ENCODE peak calls at places on chromosomes 2 and 18, in ten cellular contexts. E is A549, R is prostate gland, S is NB4, D is MCF 10A, X is cardiac muscle cell, H is AG09309, F is activated B cell treated with CpG ODN at 0.5 μM for 24 hours, T is AG09319, J is neural crest cell. U is an unnamed sample.

GRCh38 chr2:197215988-197216979 is 94.3 kb downstream of the ANKRD44 start:
- DNase-seq in S (peak), F (no peak), X (no peak), T (no peak), H (no peak), E (no peak), R (no peak), J (no peak), D (peak), U (no peak)

GRCh38 chr2:68796306-68796905 is 61.8 kb downstream of the ARHGAP25 start:
- DNase-seq in H (no peak), E (no peak), D (no peak), X (no peak), T (no peak), R (no peak), S (peak), F (no peak), J (no peak), U (peak)

GRCh38 chr2:219168526-219168925 is 1.3 kb downstream of the SLC23A3 start:
- DNase-seq in H (no peak), F (no peak), T (no peak), X (no peak), S (no peak), E (no peak), D (no peak), J (no peak), R (no peak), U (no peak)

GRCh38 chr18:36628435-36629094 is 200.2 kb downstream of the TPGS2 start:
- DNase-seq in R (no peak), X (no peak), E (no peak), D (peak), H (peak), J (no peak), F (no peak), T (peak), S (no peak), U (no peak)

GRCh38 chr2:11732587-11732986 is 13.8 kb upstream of the LPIN1 start:
- DNase-seq in H (no peak), X (no peak), D (no peak), J (no peak), S (no peak), R (no peak), E (no peak), T (no peak), F (no peak), U (no peak)

GRCh38 chr2:31903109-31903780 is 107.6 kb downstream of the MEMO1 start:
- DNase-seq in J (no peak), E (no peak), X (no peak), T (no peak), D (no peak), H (no peak), F (no peak), S (no peak), R (no peak), U (no peak)

GRCh38 chr2:178298785-178299212 is 104.5 kb downstream of the OSBPL6 start:
- DNase-seq in H (no peak), X (no peak), T (no peak), S (peak), D (peak), F (no peak), E (no peak), J (no peak), R (no peak), U (no peak)

GRCh38 chr18:47800192-47800591 is 130.3 kb downstream of the SMAD2 start:
- DNase-seq in F (no peak), T (no peak), E (no peak), J (no peak), X (no peak), H (no peak), D (no peak), S (no peak), R (no peak), U (no peak)

DNA sequence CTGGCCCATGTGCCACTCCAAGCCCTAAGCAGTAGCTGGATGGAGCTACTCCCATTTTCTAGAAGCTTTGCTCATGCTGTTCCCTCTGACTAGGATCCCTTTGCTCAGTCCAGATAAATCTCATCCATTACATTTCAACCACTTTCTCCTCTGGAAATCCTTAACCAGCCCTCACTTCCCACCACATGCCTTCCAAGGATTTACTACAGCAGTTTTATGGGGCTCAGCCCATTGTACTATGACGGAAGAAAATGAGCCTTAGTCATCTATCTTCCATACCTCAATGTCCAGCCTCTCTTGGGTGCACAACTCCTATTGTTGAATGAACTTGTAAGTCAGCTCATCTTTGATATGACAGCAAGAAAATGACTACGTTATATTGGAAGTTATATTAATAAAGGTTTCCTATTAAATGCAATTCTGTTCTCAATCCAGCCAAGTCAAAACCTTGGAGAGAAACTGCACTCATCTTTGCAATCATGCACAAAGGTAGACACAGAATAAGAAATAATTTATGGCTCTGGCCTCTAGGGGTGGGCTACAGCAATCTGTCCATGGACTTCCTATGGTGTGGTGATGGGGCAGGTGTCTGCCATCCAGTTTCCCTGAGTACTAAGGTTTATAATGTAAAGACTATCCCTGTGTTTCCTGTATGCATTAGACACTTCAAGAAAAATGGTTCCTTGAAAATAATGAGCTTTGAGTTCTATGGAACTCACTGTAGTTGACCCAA is 3.4 kb downstream of the B4GALT6 start:
- DNase-seq in S (peak), D (peak), T (no peak), X (no peak), E (peak), R (no peak), H (no peak), J (no peak), F (no peak), U (peak)
- TF ChIP-seq CTCF in S (peak), D (no peak), T (peak), X (peak), E (no peak), R (no peak), H (no peak), J (peak), F (no peak), U (peak)

GRCh38 chr2:98634406-98635092 is 26.2 kb downstream of the UNC50 start:
- DNase-seq in S (peak), T (no peak), H (no peak), F (no peak), D (peak), E (peak), J (no peak), R (no peak), X (no peak), U (peak)
- TF ChIP-seq CTCF in S (peak), T (peak), H (peak), F (no peak), D (no peak), E (peak), J (peak), R (no peak), X (peak), U (peak)

DNA sequence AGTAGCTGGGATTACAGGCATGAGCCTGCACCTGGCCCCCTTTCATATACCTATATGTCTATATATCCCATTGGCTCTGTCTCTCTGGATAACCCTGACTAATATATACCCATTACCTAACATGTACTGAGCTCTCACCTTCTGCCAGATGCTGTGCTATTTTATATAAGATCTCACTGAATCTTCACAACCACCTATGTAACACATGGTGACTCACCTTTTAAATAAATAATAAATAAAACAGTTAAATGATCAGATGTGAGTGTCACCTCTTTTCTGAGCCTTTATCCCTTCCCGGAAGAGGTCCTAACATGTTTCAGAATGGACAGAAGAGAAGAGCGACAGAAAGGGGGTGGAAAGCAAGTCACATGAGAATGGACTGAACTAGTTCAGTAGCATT is 123.1 kb downstream of the SPIRE1 start:
- DNase-seq in S (no peak), T (no peak), F (no peak), R (no peak), D (no peak), J (no peak), E (no peak), H (no peak), X (no peak), U (no peak)
- TF ChIP-seq CTCF in S (no peak), T (no peak), F (no peak), R (no peak), D (no peak), J (no peak), E (no peak), H (no peak), X (no peak), U (no peak)

DNA sequence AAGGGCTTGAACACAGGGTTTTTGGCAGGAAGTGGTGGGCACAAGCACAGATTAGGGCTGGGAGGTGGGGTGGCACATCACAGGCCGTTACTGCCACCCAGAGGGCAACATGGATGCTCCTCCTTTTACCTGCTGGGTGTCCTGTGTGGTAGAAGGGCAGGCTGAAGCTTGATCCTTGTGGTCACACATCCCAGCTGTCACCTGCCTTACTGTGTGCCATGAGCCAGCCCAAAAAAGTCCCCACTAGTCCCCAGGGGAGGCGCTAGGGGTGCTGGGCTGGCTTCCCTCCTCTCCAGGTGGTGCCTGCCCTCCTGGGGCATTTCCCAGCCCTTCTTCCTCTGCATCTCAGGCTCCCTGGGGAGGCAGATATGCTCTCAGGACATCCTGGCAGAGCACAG is 50.5 kb upstream of the ALPP start:
- DNase-seq in E (no peak), T (no peak), X (no peak), J (no peak), D (no peak), S (no peak), R (no peak), H (no peak), F (no peak), U (peak)
- TF ChIP-seq CTCF in E (no peak), T (no peak), X (no peak), J (no peak), D (no peak), S (no peak), R (no peak), H (no peak), F (no peak), U (no peak)

DNA sequence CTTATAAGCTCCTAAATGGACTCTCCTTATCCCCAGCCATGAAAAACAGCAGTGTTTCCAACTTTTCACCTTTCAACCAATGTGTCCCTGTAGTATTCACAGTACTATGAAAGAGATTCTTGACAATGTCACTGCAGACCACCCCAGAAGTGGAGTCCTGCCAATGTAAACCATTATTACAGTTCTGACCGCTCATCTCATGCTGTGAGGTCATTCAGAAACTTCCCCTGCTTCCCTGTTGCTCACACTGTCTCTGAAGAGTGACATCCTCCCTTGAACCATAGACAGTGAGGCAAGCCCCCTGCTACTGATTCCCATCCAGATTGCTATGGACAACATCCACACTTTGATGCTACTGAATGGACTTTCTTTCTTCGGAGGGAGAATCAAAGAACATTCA is 1523.7 kb upstream of the ACVR2A start:
- DNase-seq in F (no peak), J (no peak), T (no peak), R (no peak), E (no peak), D (no peak), S (no peak), H (no peak), X (no peak), U (no peak)
- TF ChIP-seq CTCF in F (no peak), J (no peak), T (no peak), R (no peak), E (no peak), D (no peak), S (no peak), H (no peak), X (no peak), U (no peak)

DNA sequence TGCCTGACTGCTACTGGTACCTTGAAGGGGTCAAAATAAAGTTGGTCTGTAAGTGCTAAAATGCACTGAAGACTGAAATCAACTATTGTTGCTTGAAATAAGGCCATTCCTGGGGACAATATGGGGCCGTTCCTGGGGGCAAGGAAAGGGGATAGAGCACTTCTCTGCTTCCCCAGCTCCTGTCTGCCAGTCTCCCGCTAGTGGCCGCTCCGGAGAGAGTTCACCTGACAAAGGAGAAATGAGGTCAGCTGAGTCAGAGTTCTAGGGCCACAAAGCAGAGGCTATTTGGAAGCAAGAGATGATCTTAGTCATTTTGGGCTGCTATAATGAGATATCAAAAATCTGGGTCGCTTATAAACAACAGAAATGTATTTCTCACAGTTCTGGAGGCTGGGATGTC is 345.9 kb downstream of the TSN start:
- DNase-seq in J (no peak), S (no peak), E (no peak), T (no peak), R (no peak), H (no peak), X (no peak), D (no peak), F (no peak), U (no peak)
- TF ChIP-seq CTCF in J (no peak), S (no peak), E (no peak), T (no peak), R (no peak), H (no peak), X (no peak), D (no peak), F (no peak), U (no peak)

GRCh38 chr2:27453968-27454367 is 11.8 kb downstream of the KRTCAP3 start:
- DNase-seq in R (no peak), X (no peak), E (no peak), F (no peak), S (no peak), D (no peak), T (no peak), J (no peak), H (no peak), U (no peak)
- TF ChIP-seq CTCF in R (no peak), X (no peak), E (no peak), F (no peak), S (no peak), D (no peak), T (no peak), J (no peak), H (no peak), U (no peak)

DNA sequence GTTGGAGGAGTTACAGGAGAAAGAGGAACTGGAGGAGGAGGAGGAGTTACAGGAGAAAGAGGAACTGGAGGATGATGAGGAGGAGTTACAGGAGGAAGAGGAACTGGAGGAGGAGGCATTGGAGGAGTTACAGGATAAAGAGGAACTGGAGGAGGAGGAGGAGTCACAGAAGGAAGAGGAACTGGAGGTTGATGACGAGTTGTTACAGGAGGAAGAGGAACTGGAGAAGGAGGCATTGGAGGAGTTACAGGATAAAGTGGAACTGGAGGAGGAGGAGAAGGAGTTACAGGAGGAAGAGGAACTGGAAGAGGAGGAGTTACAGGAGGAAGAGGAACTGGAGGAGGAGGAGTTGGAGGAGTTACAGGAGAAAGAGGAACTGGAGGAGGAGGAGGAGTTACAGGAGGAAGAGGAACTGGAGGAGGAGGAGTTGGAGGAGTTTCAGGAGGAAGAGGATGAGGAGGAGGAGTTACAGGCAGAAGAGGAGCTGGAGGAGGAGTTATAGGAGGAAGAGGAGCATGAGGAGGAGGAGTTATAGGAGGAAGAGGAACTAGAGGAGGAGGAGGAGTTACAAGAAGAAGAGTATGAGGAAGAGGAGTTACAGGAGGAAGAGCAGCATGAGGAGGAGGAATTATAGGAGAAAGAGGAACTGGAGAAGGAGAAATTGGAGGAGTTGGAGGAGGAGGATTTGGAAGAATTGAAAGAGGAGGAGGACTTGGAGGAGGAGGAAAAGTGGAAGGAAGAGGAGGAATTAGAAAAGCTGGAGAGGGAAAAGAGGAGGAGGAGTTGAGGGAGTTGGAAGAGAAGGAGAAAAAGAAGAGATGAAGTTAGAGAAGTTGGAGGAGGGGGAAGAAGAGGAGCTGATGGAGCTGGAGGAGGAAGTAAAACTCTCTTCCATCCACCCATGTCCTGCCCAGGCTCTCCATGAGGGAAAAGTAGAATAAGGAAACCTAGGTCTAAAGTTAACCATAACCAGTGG is 37.2 kb downstream of the CLASP1 start:
- DNase-seq in D (no peak), R (no peak), S (peak), H (no peak), J (no peak), T (no peak), F (no peak), X (no peak), E (no peak), U (no peak)
- TF ChIP-seq CTCF in D (no peak), R (no peak), S (no peak), H (no peak), J (no peak), T (no peak), F (no peak), X (no peak), E (no peak), U (no peak)

GRCh38 chr2:26185304-26185928 is 12.5 kb downstream of the GAREM2 start:
- DNase-seq in X (no peak), R (no peak), T (no peak), F (no peak), S (peak), J (no peak), H (no peak), E (no peak), D (no peak), U (no peak)

GRCh38 chr2:26184086-26184485 is 11.2 kb downstream of the GAREM2 start:
- DNase-seq in X (no peak), R (no peak), S (no peak), H (no peak), F (no peak), E (no peak), T (no peak), J (no peak), D (no peak), U (no peak)

GRCh38 chr2:26186371-26186770 is 13.5 kb downstream of the GAREM2 start:
- DNase-seq in F (no peak), S (peak), R (no peak), J (no peak), E (no peak), X (no peak), D (no peak), T (no peak), H (no peak), U (no peak)

GRCh38 chr2:26185954-26186353 is 13.1 kb downstream of the GAREM2 start:
- DNase-seq in F (no peak), J (no peak), X (no peak), R (no peak), S (no peak), D (no peak), E (no peak), T (no peak), H (no peak), U (no peak)

DNA sequence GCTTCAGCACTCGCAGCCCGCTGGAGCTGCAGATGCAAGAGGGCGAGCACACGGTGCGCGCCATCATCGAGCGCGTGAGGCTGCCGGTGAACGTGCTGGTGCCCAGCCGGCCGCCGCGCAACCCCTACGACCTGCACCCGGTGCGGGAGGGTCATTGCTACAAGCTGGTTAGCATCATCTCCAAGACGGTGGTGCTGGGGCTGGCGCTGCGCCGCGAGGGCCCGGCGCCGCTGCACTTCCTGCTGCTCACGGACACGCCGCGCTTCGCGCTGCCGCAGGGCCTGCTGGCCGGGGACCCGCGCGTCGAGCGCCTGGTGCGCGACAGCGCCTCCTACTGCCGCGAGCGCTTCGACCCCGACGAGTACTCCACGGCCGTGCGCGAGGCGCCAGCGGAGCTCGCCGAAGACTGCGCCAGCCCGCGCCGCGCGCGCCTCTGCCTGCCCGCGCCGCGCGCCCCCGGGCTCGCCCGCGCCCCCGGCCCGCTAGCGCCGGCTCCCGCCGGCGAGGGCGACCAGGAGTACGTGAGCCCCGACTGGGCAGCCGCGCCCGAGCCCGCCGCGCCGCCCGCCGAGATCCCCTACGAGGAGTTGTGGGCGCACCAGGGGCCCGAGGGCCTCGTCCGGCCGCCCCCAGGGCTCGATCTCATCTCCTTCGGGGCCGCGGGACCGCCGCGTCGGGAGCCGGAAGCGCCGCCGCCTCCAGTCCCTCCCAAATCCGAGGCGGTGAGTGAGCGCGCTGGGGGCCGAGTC is 11.8 kb downstream of the GAREM2 start:
- DNase-seq in T (peak), H (peak), D (no peak), E (peak), F (peak), R (peak), J (peak), S (peak), X (peak), U (peak)
- TF ChIP-seq CTCF in T (peak), H (peak), D (peak), E (peak), F (no peak), R (peak), J (peak), S (peak), X (peak), U (peak)